ENCODE peak calls at places on chromosomes 4 and X, in six cellular contexts. R, Y, T, C, X and E are unnamed samples.

GRCh38 chr4:136301773-136302172 is 1230.5 kb downstream of the PCDH18 start:
- DNase-seq in R (no peak), X (peak), T (no peak), Y (no peak), C (no peak), E (no peak)

GRCh38 chr4:82797048-82797590 is 1.5 kb downstream of the SCD5 start:
- DNase-seq in C (no peak), X (no peak), T (no peak), Y (no peak), R (no peak), E (no peak)

GRCh38 chr4:3009422-3009821 is 46.1 kb downstream of the GRK4 start:
- DNase-seq in R (no peak), C (peak), X (peak), Y (no peak), T (no peak), E (no peak)

GRCh38 chrX:105190252-105190853 is 30.1 kb downstream of the TEX13A start:
- DNase-seq in X (no peak), Y (no peak), T (peak), C (peak), R (no peak), E (no peak)

GRCh38 chr4:3791910-3792542 is 25.8 kb downstream of the ADRA2C start:
- DNase-seq in T (peak), X (peak), Y (no peak), R (no peak), C (peak), E (no peak)

GRCh38 chrX:5113128-5113527 is 1115.5 kb downstream of the NLGN4X start:
- DNase-seq in T (no peak), C (peak), X (no peak), R (no peak), Y (no peak), E (no peak)

GRCh38 chr4:52932586-52933482 is 70.7 kb downstream of the RASL11B start:
- DNase-seq in C (no peak), Y (no peak), X (no peak), R (no peak), T (no peak), E (no peak)

GRCh38 chrX:66150188-66150587 is 13.9 kb upstream of the HEPH start:
- DNase-seq in Y (no peak), R (no peak), T (no peak), C (peak), X (no peak), E (no peak)

GRCh38 chr4:122976111-122976510 is 53.7 kb upstream of the NUDT6 start:
- DNase-seq in X (peak), Y (no peak), T (no peak), R (no peak), C (no peak), E (no peak)

GRCh38 chr4:55611358-55612059 is 19.5 kb upstream of the PDCL2 start:
- DNase-seq in X (no peak), C (no peak), R (no peak), Y (no peak), T (no peak), E (no peak)

GRCh38 chr4:153950100-153950979 is 161.5 kb upstream of the SFRP2 start:
- DNase-seq in T (no peak), R (no peak), X (peak), C (peak), Y (no peak), E (no peak)

GRCh38 chr4:56651071-56651384 is 30.1 kb downstream of the HOPX start:
- DNase-seq in C (no peak), R (no peak), Y (no peak), T (no peak), X (no peak), E (no peak)

GRCh38 chrX:109740076-109740809 is 7.2 kb upstream of the ACSL4 start:
- DNase-seq in R (no peak), X (peak), C (peak), Y (no peak), T (no peak), E (no peak)

GRCh38 chrX:148661035-148661434 is 160.6 kb downstream of the AFF2 start:
- DNase-seq in X (no peak), Y (no peak), C (no peak), T (no peak), R (no peak), E (no peak)

GRCh38 chr4:142512161-142512560 is 333.9 kb downstream of the INPP4B start:
- DNase-seq in R (no peak), C (no peak), Y (no peak), X (no peak), T (no peak), E (no peak)

GRCh38 chr4:138736362-138736761 is 279.2 kb upstream of the NOCT start:
- DNase-seq in R (no peak), X (no peak), Y (no peak), C (no peak), T (no peak), E (no peak)

GRCh38 chr4:117637347-117637746 is 396.9 kb upstream of the NDST3 start:
- DNase-seq in X (no peak), R (no peak), Y (no peak), T (no peak), C (no peak), E (no peak)

GRCh38 chrX:134625315-134625718 is 33.0 kb downstream of the PLAC1 start:
- DNase-seq in R (no peak), X (no peak), Y (no peak), T (no peak), C (no peak), E (no peak)

GRCh38 chr4:48153791-48154550 is 19.9 kb upstream of the TXK start:
- DNase-seq in X (no peak), R (no peak), T (no peak), C (no peak), Y (peak), E (no peak)

GRCh38 chr4:88705805-88706518 is 8.3 kb upstream of the NAP1L5 start:
- DNase-seq in X (no peak), Y (no peak), R (no peak), T (no peak), C (no peak), E (no peak)

GRCh38 chrX:102892103-102892502 is 45.0 kb upstream of the RAB40AL start:
- DNase-seq in C (no peak), Y (no peak), R (no peak), T (no peak), X (no peak), E (no peak)

GRCh38 chr4:140243345-140243753 is 89.4 kb upstream of the MAML3 start:
- DNase-seq in C (no peak), T (no peak), Y (peak), R (no peak), X (no peak), E (no peak)

GRCh38 chrX:1322393-1322792 is 14.2 kb upstream of the IL3RA start:
- DNase-seq in Y (no peak), R (no peak), X (no peak), T (no peak), C (no peak), E (no peak)

GRCh38 chrX:45358417-45358816 is 157.7 kb upstream of the DIPK2B start:
- DNase-seq in Y (no peak), C (no peak), T (no peak), R (no peak), X (no peak), E (no peak)

GRCh38 chrX:45353462-45353861 is 152.8 kb upstream of the DIPK2B start:
- DNase-seq in Y (no peak), X (no peak), T (no peak), R (no peak), C (no peak), E (no peak)

GRCh38 chrX:45347877-45348675 is 147.4 kb upstream of the DIPK2B start:
- DNase-seq in Y (no peak), X (no peak), R (no peak), C (no peak), T (no peak), E (no peak)

GRCh38 chrX:45351478-45351877 is 150.8 kb upstream of the DIPK2B start:
- DNase-seq in X (no peak), C (no peak), R (no peak), T (no peak), Y (no peak), E (no peak)

GRCh38 chrX:45352588-45352987 is 151.9 kb upstream of the DIPK2B start:
- DNase-seq in R (no peak), T (no peak), Y (no peak), C (no peak), X (no peak), E (no peak)
- TF ChIP-seq POLR2A in R (no peak), T (no peak), Y (no peak), C (no peak), X (no peak), E (no peak)

GRCh38 chr4:1198070-1198844 is 25.9 kb upstream of the SPON2 start:
- DNase-seq in T (no peak), Y (no peak), X (no peak), R (no peak), C (no peak), E (no peak)

GRCh38 chr4:1202526-1203378 is 30.4 kb upstream of the SPON2 start:
- DNase-seq in R (peak), Y (no peak), C (no peak), X (no peak), T (no peak), E (no peak)

GRCh38 chr4:1200425-1201035 is 28.1 kb upstream of the SPON2 start:
- DNase-seq in X (no peak), T (no peak), Y (no peak), C (no peak), R (peak), E (peak)

GRCh38 chr4:1201851-1202525 is 29.6 kb upstream of the SPON2 start:
- DNase-seq in C (no peak), X (no peak), T (no peak), Y (peak), R (peak), E (peak)

DNA sequence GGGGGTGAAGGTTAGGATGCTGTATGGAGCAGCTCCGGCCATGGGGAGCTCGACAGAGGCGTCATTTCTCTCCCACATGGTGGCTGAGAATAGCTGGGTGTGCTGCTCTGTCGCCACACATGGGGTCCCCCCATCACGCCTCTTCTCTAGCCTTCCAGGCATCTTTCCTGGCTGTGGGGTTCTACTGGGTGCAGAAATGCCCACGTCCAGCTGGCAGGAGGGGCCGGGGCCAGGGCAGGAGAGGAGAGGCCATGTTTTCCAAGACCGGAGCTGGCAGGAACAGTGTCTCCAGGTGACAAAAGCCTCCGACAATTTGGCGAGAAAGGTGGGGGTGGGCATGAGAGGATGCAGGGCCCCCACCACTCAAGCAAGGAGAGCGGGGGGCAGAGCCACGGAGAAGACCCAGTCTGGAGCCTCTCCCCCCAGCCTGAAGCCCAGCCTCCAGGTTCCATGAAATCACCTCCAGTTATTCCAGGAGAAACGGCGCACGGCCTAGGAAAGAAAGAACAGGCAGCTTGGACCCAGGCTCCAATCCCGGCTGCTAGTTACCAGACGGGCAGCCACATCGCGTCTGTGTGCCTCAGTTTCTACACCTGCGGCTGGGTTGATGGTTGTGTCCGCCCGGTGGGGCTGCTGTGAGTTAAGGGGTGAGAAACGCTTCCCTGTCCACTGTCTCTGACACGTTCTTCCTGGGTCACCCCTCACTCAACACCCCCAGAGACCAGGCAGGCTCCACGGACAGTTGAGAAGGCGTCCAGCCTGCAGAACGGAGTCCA is 27.4 kb upstream of the SPON2 start:
- DNase-seq in Y (no peak), C (no peak), R (peak), X (no peak), T (no peak), E (no peak)
- TF ChIP-seq TAF1 in Y (no peak), C (no peak), R (no peak), X (no peak), T (no peak), E (no peak)

GRCh38 chrX:41352329-41352801 is 18.4 kb downstream of the DDX3X start:
- DNase-seq in C (no peak), T (no peak), R (no peak), Y (no peak), X (no peak), E (no peak)

GRCh38 chrX:41348551-41348950 is 14.6 kb downstream of the DDX3X start:
- DNase-seq in C (no peak), X (no peak), R (no peak), T (no peak), Y (no peak), E (no peak)

GRCh38 chrX:41351923-41352322 is 18.0 kb downstream of the DDX3X start:
- DNase-seq in X (no peak), Y (no peak), R (no peak), T (no peak), C (no peak), E (no peak)

GRCh38 chrX:41350976-41351569 is 17.1 kb downstream of the DDX3X start:
- DNase-seq in T (no peak), R (no peak), C (no peak), Y (no peak), X (no peak), E (no peak)

DNA sequence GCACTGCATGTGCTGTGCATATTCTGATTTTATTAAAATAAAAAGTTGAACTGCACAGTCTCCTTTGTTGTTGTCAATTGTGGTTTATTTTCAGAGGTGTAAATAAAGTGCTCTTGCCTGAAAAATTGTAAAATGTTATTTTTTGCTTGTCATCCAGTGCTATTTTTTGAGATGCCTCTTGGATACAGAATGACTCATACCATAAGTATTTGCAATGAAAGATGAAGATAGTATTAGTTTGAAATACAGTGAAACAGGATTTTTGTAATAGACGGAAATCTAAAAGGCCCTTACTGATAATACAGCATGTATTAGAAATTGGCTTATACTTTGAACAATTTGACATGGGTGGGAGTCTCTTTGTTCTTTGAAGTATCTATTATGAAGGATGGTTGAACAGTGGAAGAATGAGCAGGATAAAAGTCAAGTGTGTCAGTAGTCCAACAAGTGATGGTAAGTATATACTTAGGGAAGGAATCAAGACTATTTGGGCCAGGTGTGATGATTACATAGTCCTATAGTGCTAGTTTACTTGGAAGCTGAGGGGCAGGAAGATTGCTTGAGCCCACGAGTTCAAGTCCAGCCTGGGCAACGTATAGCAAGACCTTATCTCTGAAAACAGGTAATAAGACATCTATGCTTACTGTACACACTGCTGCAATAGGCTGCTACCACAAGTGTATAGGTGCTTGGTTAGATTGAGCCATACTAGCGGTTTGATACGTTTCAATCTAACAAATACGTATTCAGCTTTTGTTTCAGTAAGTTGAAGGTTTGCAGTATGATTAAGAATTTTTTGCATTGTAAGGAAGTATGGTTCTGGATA is 16.4 kb downstream of the DDX3X start:
- DNase-seq in T (no peak), X (no peak), Y (no peak), R (no peak), C (no peak), E (no peak)
- TF ChIP-seq POLR2A in T (peak), X (peak), Y (peak), R (peak), C (peak), E (peak)

DNA sequence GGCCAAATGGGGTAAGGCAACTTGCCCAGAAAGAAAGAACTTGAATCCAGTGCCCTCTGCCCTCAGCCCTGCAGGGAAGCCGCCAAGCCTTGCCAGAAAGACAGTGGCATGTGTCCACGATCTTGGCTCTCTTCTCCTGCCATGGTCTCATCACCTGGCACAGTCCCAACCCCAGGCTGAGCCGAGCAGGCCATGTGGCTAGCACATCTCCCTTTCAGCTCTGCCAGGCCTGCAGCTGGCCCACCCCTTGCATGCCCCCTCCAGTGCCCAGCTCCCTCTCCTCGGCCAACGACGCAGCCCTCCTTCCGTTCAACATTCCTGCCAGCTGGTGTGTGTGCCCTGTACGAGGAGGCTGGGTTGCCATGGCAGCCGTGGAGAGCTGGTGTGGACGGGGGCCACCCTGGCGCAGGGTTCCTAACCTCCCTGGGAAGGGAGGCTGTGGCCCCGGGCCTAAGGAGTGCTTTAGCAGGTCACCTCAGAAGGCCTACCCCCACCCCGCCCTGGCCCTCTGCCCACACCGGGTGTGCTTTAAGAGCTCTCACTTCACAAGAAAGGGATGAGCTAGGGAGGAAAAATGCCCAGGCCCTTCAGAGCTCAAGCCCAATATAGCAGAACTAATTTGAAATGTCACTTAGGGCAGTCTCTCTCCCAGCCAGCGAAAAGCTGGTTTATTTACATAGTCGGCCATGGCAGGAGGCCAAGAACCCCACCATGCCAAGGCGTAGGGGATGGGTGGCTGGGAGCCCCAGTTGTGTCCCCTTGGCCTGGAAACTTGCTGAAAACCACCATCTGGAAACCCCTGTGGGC is 73.1 kb upstream of the PJA1 start:
- DNase-seq in X (no peak), R (no peak), T (no peak), C (no peak), Y (no peak), E (no peak)
- TF ChIP-seq TAF1 in X (no peak), R (no peak), T (no peak), C (no peak), Y (no peak), E (no peak)